ENCODE peak calls at places on chromosomes 13 and 19, in nine cellular contexts. X, E, Y, N, P, L, K, M and D are unnamed samples. For H3K36me3, the result is how much of the 10 kb centered on the place peaks cover.

GRCh38 chr19:7783991-7784421 is 21.0 kb downstream of the CLEC4M start:
- DNase-seq in M (no peak), P (no peak), N (peak), X (peak), K (no peak), L (peak), E (no peak), Y (peak), D (no peak)

GRCh38 chr13:18996627-18997051 is 185.0 kb downstream of the TUBA3C start:
- DNase-seq in L (no peak), E (no peak), N (no peak), M (no peak), X (no peak), P (no peak), Y (no peak), K (no peak), D (no peak)

GRCh38 chr19:6739884-6740588 is 556 bp downstream of the TRIP10 start:
- DNase-seq in E (no peak), M (no peak), P (peak), N (peak), X (no peak), Y (no peak), K (peak), L (no peak), D (peak)

GRCh38 chr13:31045621-31046081 is 113.2 kb downstream of the TEX26 start:
- DNase-seq in Y (no peak), L (peak), X (peak), M (peak), N (no peak), P (no peak), K (peak), E (peak), D (peak)

GRCh38 chr19:3536429-3537100 is 2.4 kb upstream of the TEKTIP1 start:
- DNase-seq in L (no peak), N (peak), X (no peak), K (no peak), Y (peak), P (no peak), E (no peak), M (no peak), D (no peak)

GRCh38 chr13:34640179-34640929 is 301.7 kb upstream of the NBEA start:
- DNase-seq in X (no peak), L (no peak), N (no peak), P (peak), K (no peak), M (no peak), E (no peak), Y (no peak), D (no peak)

GRCh38 chr13:75507027-75508001 is 25.3 kb upstream of the TBC1D4 start:
- DNase-seq in Y (no peak), N (no peak), L (peak), P (no peak), E (no peak), K (no peak), M (no peak), X (no peak), D (no peak)

GRCh38 chr13:44364601-44365000 is 9.0 kb upstream of the SERP2 start:
- DNase-seq in P (peak), E (no peak), N (no peak), Y (no peak), M (no peak), K (no peak), X (peak), L (peak), D (peak)

GRCh38 chr13:92436927-92437326 is 789.7 kb upstream of the GPC6 start:
- DNase-seq in E (no peak), X (no peak), K (no peak), L (no peak), M (no peak), Y (no peak), P (no peak), N (no peak), D (no peak)

GRCh38 chr13:106488075-106488474 is 47.4 kb downstream of the EFNB2 start:
- DNase-seq in N (no peak), P (no peak), L (no peak), Y (no peak), X (no peak), E (no peak), K (no peak), M (no peak), D (peak)

GRCh38 chr19:39132344-39132969 is 6.9 kb downstream of the PAK4 start:
- DNase-seq in E (no peak), Y (no peak), N (no peak), P (no peak), X (no peak), M (no peak), K (no peak), L (no peak), D (peak)

GRCh38 chr13:39415403-39415802 is 187.6 kb downstream of the LHFPL6 start:
- DNase-seq in P (peak), E (no peak), Y (no peak), M (peak), X (peak), L (peak), N (peak), K (no peak), D (peak)

GRCh38 chr13:99590519-99591011 is 89.3 kb downstream of the TM9SF2 start:
- DNase-seq in L (no peak), M (peak), P (no peak), Y (no peak), N (no peak), X (peak), E (no peak), K (no peak), D (peak)

GRCh38 chr13:39875583-39875982 is 220.1 kb downstream of the COG6 start:
- DNase-seq in Y (no peak), P (no peak), K (no peak), E (no peak), X (no peak), L (no peak), M (no peak), N (no peak), D (peak)

GRCh38 chr13:74273591-74273990 is 139.4 kb upstream of the KLF12 start:
- DNase-seq in E (no peak), Y (no peak), N (no peak), K (no peak), X (no peak), M (no peak), P (no peak), L (no peak), D (no peak)

GRCh38 chr13:28340272-28340793 is 154.6 kb downstream of the FLT1 start:
- DNase-seq in E (no peak), Y (no peak), P (no peak), M (no peak), K (no peak), N (no peak), L (no peak), X (no peak), D (no peak)

GRCh38 chr13:75368167-75368566 is 113.8 kb downstream of the TBC1D4 start:
- DNase-seq in M (no peak), E (peak), P (no peak), X (peak), Y (peak), K (no peak), L (peak), N (peak), D (peak)

GRCh38 chr19:49791776-49792445 is 21.2 kb downstream of the FUZ start:
- DNase-seq in X (no peak), E (no peak), L (no peak), N (no peak), Y (no peak), P (no peak), M (no peak), K (no peak), D (no peak)

GRCh38 chr19:47699360-47699917 is 13.8 kb upstream of the EHD2 start:
- DNase-seq in E (no peak), P (peak), K (peak), N (no peak), L (no peak), X (peak), Y (no peak), M (no peak), D (peak)

GRCh38 chr19:2675892-2676291 is 26.6 kb downstream of the GNG7 start:
- DNase-seq in E (no peak), N (no peak), K (no peak), Y (no peak), P (no peak), M (no peak), L (no peak), X (no peak), D (no peak)

GRCh38 chr19:51652266-51652665 is 5.6 kb upstream of the SIGLEC14 start:
- DNase-seq in N (no peak), L (no peak), E (no peak), K (no peak), Y (no peak), P (no peak), X (no peak), M (no peak), D (no peak)

GRCh38 chr19:38930776-38931761 is at the start of gene MRPS12:
- DNase-seq in X (peak), N (peak), K (peak), P (peak), Y (peak), L (peak), E (peak), M (peak), D (peak)

GRCh38 chr13:46386996-46387851 is at the start of gene RUBCNL:
- DNase-seq in X (no peak), L (peak), E (no peak), K (no peak), N (peak), Y (no peak), M (no peak), P (peak), D (no peak)

GRCh38 chr19:30529876-30530275 is 157.7 kb downstream of the ZNF536 start:
- DNase-seq in N (no peak), L (no peak), M (no peak), Y (no peak), X (no peak), P (no peak), E (no peak), K (no peak), D (no peak)

GRCh38 chr13:32638739-32639138 is 52.5 kb downstream of the PDS5B start:
- DNase-seq in K (no peak), M (no peak), Y (no peak), E (no peak), L (no peak), P (no peak), N (no peak), X (peak), D (no peak)

GRCh38 chr13:113852536-113853517 is 11.0 kb downstream of the GAS6 start:
- DNase-seq in N (no peak), E (no peak), M (peak), K (peak), Y (no peak), L (no peak), X (no peak), P (no peak), D (no peak)

GRCh38 chr13:50334944-50335343 is 319.7 kb downstream of the KCNRG start:
- DNase-seq in X (peak), E (no peak), K (peak), M (no peak), N (no peak), P (peak), Y (no peak), L (no peak), D (peak)

GRCh38 chr19:44986389-44986788 is 14.9 kb upstream of the RELB start:
- DNase-seq in Y (no peak), P (no peak), E (no peak), N (no peak), L (no peak), M (no peak), X (no peak), K (no peak), D (no peak)

GRCh38 chr13:51451467-51452390 is 1.1 kb downstream of the INTS6 start:
- DNase-seq in P (peak), K (peak), N (peak), E (peak), X (peak), L (peak), Y (peak), M (peak), D (peak)

GRCh38 chr13:30107536-30108136 is 199.7 kb downstream of the KATNAL1 start:
- DNase-seq in K (no peak), Y (no peak), L (peak), X (peak), N (no peak), M (no peak), E (no peak), P (no peak), D (no peak)

GRCh38 chr19:3157096-3157845 is 21.3 kb upstream of the S1PR4 start:
- DNase-seq in X (no peak), K (no peak), Y (no peak), L (no peak), N (no peak), E (no peak), P (no peak), M (no peak), D (no peak)

GRCh38 chr19:57701625-57702024 is 7.4 kb downstream of the ZNF154 start:
- DNase-seq in N (no peak), Y (no peak), M (no peak), K (no peak), X (no peak), E (no peak), P (no peak), L (no peak), D (no peak)

GRCh38 chr13:37198629-37199028 is 93.2 kb upstream of the CSNK1A1L start:
- DNase-seq in Y (no peak), P (peak), E (no peak), X (no peak), N (no peak), M (no peak), K (no peak), L (no peak), D (no peak)

GRCh38 chr13:87810391-87810801 is 139.2 kb downstream of the SLITRK5 start:
- DNase-seq in E (no peak), M (no peak), Y (no peak), L (peak), K (no peak), P (peak), X (no peak), N (no peak), D (no peak)

GRCh38 chr13:80196756-80197155 is 144.2 kb downstream of the SPRY2 start:
- DNase-seq in Y (no peak), N (no peak), P (no peak), E (no peak), K (no peak), M (no peak), L (peak), X (no peak), D (no peak)

GRCh38 chr13:76016799-76017198 is 380.7 kb downstream of the LMO7 start:
- DNase-seq in Y (no peak), K (peak), L (peak), N (no peak), X (peak), E (no peak), P (peak), M (no peak), D (peak)

GRCh38 chr19:55684946-55685681 is 10.1 kb downstream of the EPN1 start:
- DNase-seq in E (no peak), P (no peak), K (no peak), L (no peak), X (no peak), Y (no peak), M (no peak), N (no peak), D (no peak)

GRCh38 chr19:55681131-55682087 is 6.4 kb downstream of the EPN1 start:
- DNase-seq in E (no peak), X (no peak), N (no peak), P (no peak), M (no peak), L (no peak), Y (no peak), K (no peak), D (no peak)

GRCh38 chr19:55686311-55687050 is 11.5 kb downstream of the EPN1 start:
- DNase-seq in N (peak), M (no peak), Y (no peak), X (no peak), P (no peak), K (no peak), E (no peak), L (no peak), D (no peak)

GRCh38 chr19:55685776-55686175 is 10.8 kb downstream of the EPN1 start:
- DNase-seq in X (no peak), E (no peak), K (no peak), Y (no peak), M (no peak), L (no peak), P (no peak), N (no peak), D (no peak)

GRCh38 chr19:55683449-55684261 is 8.6 kb downstream of the EPN1 start:
- DNase-seq in E (no peak), M (no peak), X (no peak), Y (no peak), N (no peak), K (no peak), P (no peak), L (no peak), D (no peak)
- H3K36me3 ChIP-seq in E (under half), M (half or more), X (under half), Y (half or more), N (under half), K (half or more), P (under half), L (under half), D (under half)

DNA sequence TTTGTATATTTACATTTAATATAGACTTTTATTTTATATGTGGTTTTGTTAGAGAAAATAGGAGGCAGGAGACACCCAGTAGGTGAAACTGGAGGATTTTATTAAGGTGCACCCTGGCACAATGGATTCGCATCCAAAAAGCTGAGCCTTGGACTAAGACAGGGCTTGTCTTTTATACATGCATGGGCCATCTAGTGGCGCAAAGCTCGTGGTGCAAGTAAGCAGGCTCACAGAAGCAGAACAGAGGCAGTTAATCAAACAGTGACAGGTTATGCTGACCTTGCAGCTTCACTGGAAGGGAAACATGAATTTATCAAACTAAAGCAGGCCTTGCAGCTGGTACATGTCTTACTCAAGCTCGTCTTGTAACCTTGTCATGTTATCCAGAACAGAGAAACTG is 58.8 kb upstream of the ZNF681 start:
- DNase-seq in N (peak), P (peak), Y (no peak), L (peak), X (peak), M (no peak), K (peak), E (no peak), D (no peak)
- TF ChIP-seq CTCF in N (peak), P (peak), Y (no peak), L (peak), X (peak), M (no peak), K (peak), E (no peak), D (peak)

DNA sequence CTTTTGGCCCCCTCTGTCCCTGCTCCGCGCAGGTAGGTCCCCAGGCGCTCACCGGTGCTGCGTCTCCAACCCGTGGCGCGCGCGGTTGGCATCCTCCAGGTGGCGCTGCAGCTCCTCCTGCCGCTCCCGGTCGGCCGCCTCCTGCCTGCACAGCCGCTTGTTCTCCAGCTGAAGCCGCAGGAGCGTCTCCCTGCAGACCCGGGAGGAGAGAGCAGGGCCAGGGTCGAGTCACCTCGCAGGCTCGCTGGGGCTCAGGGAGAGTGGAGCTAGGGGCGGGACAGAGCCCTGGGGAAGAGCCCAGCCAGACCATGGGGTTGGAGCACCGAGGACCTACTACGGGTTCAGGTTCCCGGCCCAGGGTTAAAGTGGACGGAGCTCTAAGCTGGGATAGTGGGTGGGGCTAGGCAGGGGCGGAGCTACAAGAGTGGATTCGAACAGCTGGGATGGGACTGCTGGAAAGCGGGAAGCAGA is 9.3 kb downstream of the HOOK2 start:
- DNase-seq in X (no peak), L (no peak), P (peak), N (peak), K (peak), E (no peak), Y (peak), M (peak), D (peak)
- H3K36me3 ChIP-seq in X (under half), L (under half), P (under half), N (under half), K (under half), E (under half), Y (under half), M (under half), D (under half)

GRCh38 chr19:15249560-15249874 is 17.3 kb upstream of the EPHX3 start:
- DNase-seq in X (no peak), E (no peak), Y (no peak), M (no peak), P (no peak), N (no peak), K (no peak), L (no peak), D (no peak)
- TF ChIP-seq CTCF in X (no peak), E (no peak), Y (no peak), M (no peak), P (no peak), N (no peak), K (no peak), L (no peak), D (no peak)

DNA sequence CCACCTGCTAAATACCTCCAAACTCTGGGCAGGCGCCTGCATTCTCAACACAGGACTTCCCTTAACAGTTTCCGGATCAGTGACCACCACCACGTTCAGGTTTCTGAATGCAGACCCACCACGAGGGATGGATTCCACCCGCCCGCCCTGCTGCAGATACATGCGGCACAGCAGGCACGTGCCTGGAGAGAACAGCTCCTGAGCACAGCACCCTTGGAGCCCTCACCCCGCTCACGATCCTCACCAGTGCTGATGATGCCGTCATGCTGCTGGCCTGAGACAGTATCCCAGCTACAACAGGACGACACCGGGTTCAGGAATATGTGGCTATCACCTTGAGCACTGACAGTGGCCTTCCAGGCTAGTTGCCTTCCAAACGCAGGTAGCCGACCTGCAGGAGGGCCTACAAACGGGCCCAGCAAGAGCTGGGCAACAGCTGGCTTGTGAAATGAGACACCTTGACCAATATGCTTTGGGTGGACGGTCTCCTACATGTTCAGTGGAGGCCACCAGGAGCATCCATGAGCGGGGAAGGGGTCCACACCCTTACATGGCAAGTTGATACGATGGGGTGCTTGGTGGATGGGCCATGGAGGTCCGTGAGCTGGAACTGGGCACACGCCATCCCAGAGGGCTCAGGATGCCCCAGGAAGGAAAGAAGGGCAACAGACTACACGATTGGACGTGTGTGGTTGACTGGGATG is 9.9 kb upstream of the QTRT1 start:
- DNase-seq in E (no peak), Y (no peak), P (no peak), L (no peak), M (no peak), X (no peak), N (no peak), K (no peak), D (no peak)
- H3K36me3 ChIP-seq in E (half or more), Y (half or more), P (under half), L (under half), M (half or more), X (under half), N (under half), K (half or more), D (under half)

DNA sequence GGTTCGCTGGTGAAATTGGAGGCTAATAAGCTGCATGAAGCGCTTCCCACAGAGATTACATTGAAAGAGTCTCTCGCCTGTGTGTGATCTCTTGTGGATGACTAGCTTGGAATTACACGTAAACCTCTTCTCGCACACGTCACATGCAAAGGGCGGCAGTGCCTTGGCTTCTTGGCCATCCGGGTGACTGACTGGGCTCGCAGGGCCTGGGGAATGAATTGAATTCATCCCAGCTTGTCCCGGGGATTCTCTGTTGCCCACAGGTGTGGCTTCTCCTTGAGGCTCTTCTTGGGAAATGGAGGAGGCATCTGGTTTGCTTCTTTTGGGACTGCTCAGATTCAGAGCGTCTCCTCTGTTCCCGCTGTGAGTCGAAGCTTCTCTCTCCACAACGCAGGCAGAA is 19.8 kb downstream of the ZSCAN5C start:
- DNase-seq in E (no peak), Y (no peak), L (no peak), K (no peak), X (no peak), P (no peak), N (no peak), M (no peak), D (no peak)
- TF ChIP-seq CTCF in E (no peak), Y (no peak), L (no peak), K (no peak), X (peak), P (no peak), N (no peak), M (no peak), D (peak)

GRCh38 chr19:56577719-56578602 is 10.7 kb downstream of the ZNF470 start:
- DNase-seq in M (no peak), N (no peak), X (no peak), L (no peak), K (no peak), Y (no peak), P (no peak), E (no peak), D (no peak)
- H3K36me3 ChIP-seq in M (under half), N (under half), X (under half), L (under half), K (under half), Y (half or more), P (half or more), E (under half), D (under half)